ENCODE peak calls at places on chromosomes 5 and 9, in four cellular contexts. K is bronchial epithelial cell, A is left ventricle myocardium inferior, Y is mucosa of descending colon. E is an unnamed sample.
A peak's percentile ranks its signal among the peaks of the same experiment; 100 is the strongest.

GRCh38 chr5:178520851-178521250 is 69.3 kb downstream of the COL23A1 start:
- DNase-seq in K (no peak), A (no peak), Y (no peak), E (no peak)

GRCh38 chr5:89733772-89734171 is 675.8 kb downstream of the CETN3 start:
- DNase-seq in K (no peak), A (no peak), Y (no peak), E (no peak)

GRCh38 chr5:10828241-10828640 is 67.2 kb upstream of the DAP start:
- DNase-seq in K (no peak), A (no peak), Y (no peak), E (peak; percentile 65)

GRCh38 chr9:6907772-6908381 is 150.1 kb downstream of the KDM4C start:
- DNase-seq in K (peak; percentile 27), A (no peak), Y (peak; percentile 33), E (peak; percentile 35)

GRCh38 chr5:142547445-142548374 is 138.2 kb downstream of the FGF1 start:
- DNase-seq in K (no peak), A (no peak), Y (no peak), E (no peak)

GRCh38 chr9:137875846-137876245 is 1.7 kb upstream of the CACNA1B start:
- DNase-seq in K (no peak), A (no peak), Y (no peak), E (no peak)

GRCh38 chr9:72476100-72476499 is 45.3 kb upstream of the TMC1 start:
- DNase-seq in K (peak; percentile 31), A (no peak), Y (peak; percentile 16), E (no peak)

GRCh38 chr5:157924931-157925729 is 66.2 kb upstream of the CLINT1 start:
- DNase-seq in K (no peak), A (no peak), Y (peak; percentile 66), E (no peak)

GRCh38 chr5:82635561-82636288 is 357.6 kb upstream of the RPS23 start:
- DNase-seq in K (peak; percentile 97), A (no peak), Y (no peak), E (peak; percentile 54)

GRCh38 chr5:128196080-128196479 is 112.5 kb downstream of the SLC12A2 start:
- DNase-seq in K (no peak), A (no peak), Y (no peak), E (no peak)

GRCh38 chr9:11735391-11735790 is 957.8 kb upstream of the TYRP1 start:
- DNase-seq in K (no peak), A (no peak), Y (no peak), E (no peak)

GRCh38 chr5:34591723-34592122 is 64.4 kb upstream of the RAI14 start:
- DNase-seq in K (no peak), A (no peak), Y (no peak), E (no peak)

GRCh38 chr5:140108093-140109049 is 5.5 kb upstream of the PURA start:
- DNase-seq in K (peak; percentile 62), A (peak; percentile 20), Y (peak; percentile 90), E (no peak)

DNA sequence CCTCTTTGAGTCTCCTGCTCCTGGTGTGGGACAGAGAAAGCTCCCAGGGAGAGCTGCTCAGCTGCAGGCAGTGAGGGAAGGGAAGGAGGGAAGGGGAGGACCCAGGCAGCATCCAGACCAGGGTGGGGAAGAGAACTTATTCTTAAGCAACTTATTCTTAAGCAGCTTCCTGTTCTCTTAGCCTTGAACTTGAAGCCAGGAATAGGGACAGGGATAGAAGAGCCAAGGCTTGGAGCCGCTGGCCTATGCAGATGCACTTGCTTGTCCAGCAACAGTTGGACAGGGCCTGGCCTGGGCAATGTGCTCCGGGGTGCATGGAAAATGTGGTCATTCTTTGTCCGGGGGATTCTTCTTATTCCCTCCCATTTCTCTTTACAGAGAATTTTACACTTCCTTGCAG is 31.4 kb upstream of the SPTLC1 start:
- DNase-seq in K (no peak), A (no peak), Y (no peak), E (peak; percentile 49)
- H3K4me3 ChIP-seq in K (no peak overlapping the region), A (no peak overlapping the region), Y (no peak overlapping the region), E (no peak overlapping the region)

GRCh38 chr9:113578877-113579269 is 115.3 kb downstream of the RGS3 start:
- DNase-seq in K (peak; percentile 88), A (peak; percentile 43), Y (peak; percentile 76), E (peak; percentile 92)

GRCh38 chr9:113579270-113580040 is 115.9 kb downstream of the RGS3 start:
- DNase-seq in K (no peak), A (peak; percentile 63), Y (peak; percentile 45), E (no peak)

GRCh38 chr9:113580954-113581311 is 117.4 kb downstream of the RGS3 start:
- DNase-seq in K (no peak), A (no peak), Y (no peak), E (no peak)

GRCh38 chr9:113581865-113582697 is 118.6 kb downstream of the RGS3 start:
- DNase-seq in K (no peak), A (peak; percentile 75), Y (peak; percentile 85), E (peak; percentile 83)

DNA sequence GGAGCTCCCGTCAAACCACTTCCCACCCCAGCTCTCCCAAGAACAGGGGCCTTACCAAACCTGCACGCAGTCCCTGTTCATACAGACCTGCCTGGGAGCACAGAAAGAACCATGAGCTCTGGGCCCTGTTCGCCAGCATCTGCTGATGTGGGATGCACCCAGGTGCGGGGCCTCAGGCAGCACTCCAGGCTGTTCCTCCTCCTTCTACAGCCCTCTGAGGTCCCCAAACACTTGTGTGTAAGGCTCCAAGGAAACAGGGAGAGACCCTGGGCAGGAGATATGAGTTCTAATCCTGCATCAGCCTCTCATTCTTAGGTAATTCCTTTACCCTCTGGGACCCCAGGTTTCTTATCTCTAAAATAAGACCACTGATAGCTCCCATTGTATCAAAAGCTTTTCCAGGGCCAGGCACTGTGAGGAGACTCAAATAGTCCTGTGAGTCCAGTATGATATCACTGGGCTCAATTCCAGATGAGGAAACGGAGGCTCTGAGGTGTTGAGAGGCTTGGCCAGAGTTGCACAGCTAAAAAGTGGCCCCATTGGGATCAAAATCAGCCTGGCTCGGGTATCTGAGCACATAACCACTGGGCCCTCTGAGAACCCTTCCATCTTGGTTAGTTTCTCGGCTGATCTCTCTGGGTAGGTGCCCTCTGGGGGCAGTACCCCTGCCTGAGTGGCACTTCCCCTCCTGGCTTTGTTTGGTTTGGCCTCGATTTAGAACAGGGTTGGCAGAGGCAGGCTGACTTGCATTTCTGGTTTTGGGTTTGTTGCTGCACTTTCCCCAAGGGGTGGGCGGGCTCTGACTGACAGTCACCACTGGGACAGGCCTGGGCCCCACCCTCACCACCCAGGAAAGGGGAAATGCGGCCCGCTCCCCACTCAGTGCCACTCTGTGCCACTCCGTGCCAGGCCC is 116.8 kb downstream of the RGS3 start:
- DNase-seq in K (peak; percentile 79), A (peak; percentile 80), Y (peak; percentile 75), E (no peak)
- TF ChIP-seq CTCF in K (no peak), A (no peak), Y (no peak), E (no peak)

GRCh38 chr9:77649109-77649812 is 1.1 kb upstream of the GNA14 start:
- DNase-seq in K (peak; percentile 45), A (no peak), Y (no peak), E (peak; percentile 23)
- H3K4me3 ChIP-seq in K (no peak overlapping the region), A (peak overlapping the region; percentile 71), Y (no peak overlapping the region), E (no peak overlapping the region)

GRCh38 chr5:169628891-169629290 is 8.2 kb upstream of the DOCK2 start:
- DNase-seq in K (no peak), A (no peak), Y (no peak), E (peak; percentile 95)

GRCh38 chr5:169634606-169635005 is 2.5 kb upstream of the DOCK2 start:
- DNase-seq in K (no peak), A (no peak), Y (no peak), E (no peak)

GRCh38 chr5:169632946-169633345 is 4.1 kb upstream of the DOCK2 start:
- DNase-seq in K (no peak), A (no peak), Y (no peak), E (no peak)

GRCh38 chr5:169629847-169630548 is 7.1 kb upstream of the DOCK2 start:
- DNase-seq in K (peak; percentile 58), A (no peak), Y (no peak), E (peak; percentile 90)

GRCh38 chr5:169631360-169631759 is 5.7 kb upstream of the DOCK2 start:
- DNase-seq in K (no peak), A (no peak), Y (no peak), E (peak; percentile 90)
- TF ChIP-seq CTCF in K (no peak), A (no peak), Y (no peak), E (no peak)

GRCh38 chr5:151038292-151038745 is 17.9 kb downstream of the GPX3 start:
- DNase-seq in K (no peak), A (no peak), Y (no peak), E (no peak)
- H3K4me3 ChIP-seq in K (no peak overlapping the region), A (no peak overlapping the region), Y (no peak overlapping the region), E (no peak overlapping the region)

GRCh38 chr5:177508837-177509236 is 789 bp downstream of the DOK3 start:
- DNase-seq in K (no peak), A (no peak), Y (no peak), E (no peak)

GRCh38 chr5:177505075-177505474 is 4.6 kb downstream of the DOK3 start:
- DNase-seq in K (no peak), A (no peak), Y (no peak), E (no peak)

GRCh38 chr5:177507596-177508216 is 1.9 kb downstream of the DOK3 start:
- DNase-seq in K (no peak), A (no peak), Y (no peak), E (no peak)

GRCh38 chr5:177508217-177508611 is 1.4 kb downstream of the DOK3 start:
- DNase-seq in K (no peak), A (no peak), Y (no peak), E (no peak)

DNA sequence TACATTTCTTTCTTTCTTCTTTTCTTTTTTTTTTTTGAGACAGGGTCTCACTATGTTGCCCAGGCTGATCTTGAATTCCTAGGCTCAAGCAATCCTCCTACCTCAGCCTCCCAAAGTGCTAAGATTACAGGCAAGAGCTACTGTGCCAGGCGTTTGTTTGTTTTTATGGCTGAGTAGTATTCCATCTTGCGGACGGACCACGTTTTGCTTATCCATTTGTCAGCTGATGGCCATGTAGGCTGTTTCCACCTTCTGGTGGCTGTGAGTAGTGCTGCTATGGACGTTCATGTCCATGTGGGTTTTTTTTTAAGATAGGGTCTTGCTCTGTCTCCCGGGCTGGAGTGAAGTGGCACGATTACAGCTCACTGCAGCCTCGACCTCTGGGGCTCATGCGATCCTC is 2.5 kb downstream of the DOK3 start:
- DNase-seq in K (no peak), A (no peak), Y (no peak), E (no peak)
- TF ChIP-seq CTCF in K (peak; percentile 19), A (no peak), Y (no peak), E (peak; percentile 33)

GRCh38 chr9:122099271-122099869 is 6.3 kb upstream of the TTLL11 start:
- DNase-seq in K (peak; percentile 53), A (peak; percentile 81), Y (peak; percentile 96), E (peak; percentile 74)
- H3K4me3 ChIP-seq in K (no peak overlapping the region), A (no peak overlapping the region), Y (no peak overlapping the region), E (no peak overlapping the region)

E was measured in AG10803.